ENCODE peak calls at places on chromosomes 16 and 17, in four cellular contexts. G, H, U and B are unnamed samples.

GRCh38 chr16:56777533-56777932 is 47.6 kb downstream of the NUP93 start:
- DNase-seq in G (no peak), H (no peak), U (peak), B (no peak)

GRCh38 chr17:60173304-60173807 is 23.6 kb downstream of the CA4 start:
- DNase-seq in G (no peak), H (peak), U (peak), B (no peak)

GRCh38 chr16:20676268-20676828 is 21.1 kb downstream of the ACSM1 start:
- DNase-seq in G (no peak), H (peak), U (no peak), B (no peak)

GRCh38 chr16:83044589-83044988 is 417.8 kb downstream of the CDH13 start:
- DNase-seq in G (no peak), H (no peak), U (no peak), B (no peak)

GRCh38 chr17:78263063-78263735 is 31.8 kb downstream of the TMEM235 start:
- DNase-seq in G (no peak), H (no peak), U (no peak), B (no peak)

GRCh38 chr17:5584971-5585794 is 874 bp upstream of the NLRP1 start:
- DNase-seq in G (no peak), H (peak), U (peak), B (no peak)

GRCh38 chr16:67542464-67542863 is 13.8 kb downstream of the RIPOR1 start:
- DNase-seq in G (peak), H (peak), U (peak), B (no peak)

GRCh38 chr17:19022747-19023146 is 18.2 kb upstream of the FAM83G start:
- DNase-seq in G (no peak), H (no peak), U (no peak), B (no peak)

GRCh38 chr17:47837401-47838039 is 3.6 kb downstream of the SCRN2 start:
- DNase-seq in G (no peak), H (no peak), U (peak), B (no peak)

GRCh38 chr17:45048795-45049563 is 2.5 kb downstream of the DCAKD start:
- DNase-seq in G (no peak), H (no peak), U (no peak), B (no peak)

GRCh38 chr17:28712705-28713415 is 1.2 kb upstream of the PROCA1 start:
- DNase-seq in G (no peak), H (no peak), U (no peak), B (no peak)

GRCh38 chr16:66894948-66895696 is 14.8 kb downstream of the PDP2 start:
- DNase-seq in G (peak), H (peak), U (peak), B (no peak)

GRCh38 chr17:45435481-45435880 is 2.8 kb upstream of the ARHGAP27 start:
- DNase-seq in G (no peak), H (no peak), U (no peak), B (no peak)

GRCh38 chr17:29615492-29616299 is 7.0 kb downstream of the CORO6 start:
- DNase-seq in G (peak), H (peak), U (peak), B (peak)

GRCh38 chr16:79093554-79093967 is 507.0 kb downstream of the MAF start:
- DNase-seq in G (no peak), H (no peak), U (no peak), B (peak)

GRCh38 chr17:37220609-37220953 is 155.2 kb upstream of the C17orf78 start:
- DNase-seq in G (peak), H (peak), U (peak), B (no peak)

GRCh38 chr17:71964559-71964958 is 156.3 kb upstream of the SOX9 start:
- DNase-seq in G (no peak), H (no peak), U (no peak), B (no peak)

GRCh38 chr17:19304209-19304608 is 58.3 kb downstream of the B9D1 start:
- DNase-seq in G (peak), H (peak), U (peak), B (peak)

GRCh38 chr17:62966426-62967110 is 533 bp downstream of the TANC2 start:
- DNase-seq in G (no peak), H (no peak), U (peak), B (peak)

GRCh38 chr17:78130439-78131101 is at the start of gene TMC8:
- DNase-seq in G (peak), H (peak), U (no peak), B (peak)

GRCh38 chr17:71830916-71831315 is 289.9 kb upstream of the SOX9 start:
- DNase-seq in G (no peak), H (no peak), U (no peak), B (no peak)

GRCh38 chr17:10169274-10169673 is 29.1 kb downstream of the GAS7 start:
- DNase-seq in G (no peak), H (no peak), U (peak), B (no peak)

GRCh38 chr17:53950207-53950857 is 127.6 kb downstream of the KIF2B start:
- DNase-seq in G (peak), H (peak), U (no peak), B (no peak)

GRCh38 chr17:3796110-3796821 is 4.7 kb downstream of the ITGAE start:
- DNase-seq in G (no peak), H (no peak), U (no peak), B (peak)

GRCh38 chr16:85369741-85370528 is 243.2 kb upstream of the GSE1 start:
- DNase-seq in G (peak), H (peak), U (peak), B (no peak)

GRCh38 chr17:44004761-44005526 is 522 bp downstream of the NAGS start:
- DNase-seq in G (no peak), H (no peak), U (no peak), B (no peak)

GRCh38 chr16:71895679-71896385 is 501 bp downstream of the IST1 start:
- DNase-seq in G (peak), H (peak), U (peak), B (no peak)

GRCh38 chr16:68047987-68048386 is 24.9 kb downstream of the DUS2 start:
- DNase-seq in G (no peak), H (no peak), U (no peak), B (no peak)

GRCh38 chr16:55046146-55046460 is 115.4 kb downstream of the IRX5 start:
- DNase-seq in G (no peak), H (no peak), U (no peak), B (no peak)

GRCh38 chr16:89137666-89138512 is 33.7 kb upstream of the CDH15 start:
- DNase-seq in G (no peak), H (no peak), U (no peak), B (peak)

GRCh38 chr16:89138513-89138795 is 33.1 kb upstream of the CDH15 start:
- DNase-seq in G (no peak), H (no peak), U (no peak), B (peak)

GRCh38 chr16:89138843-89139520 is 32.6 kb upstream of the CDH15 start:
- DNase-seq in G (no peak), H (no peak), U (no peak), B (no peak)

GRCh38 chr16:89135166-89135565 is 36.4 kb upstream of the CDH15 start:
- DNase-seq in G (no peak), H (no peak), U (no peak), B (no peak)

GRCh38 chr16:89136931-89137330 is 34.6 kb upstream of the CDH15 start:
- DNase-seq in G (no peak), H (no peak), U (no peak), B (peak)
- H3K4me3 ChIP-seq in G (no peak), H (no peak), U (no peak), B (no peak)

DNA sequence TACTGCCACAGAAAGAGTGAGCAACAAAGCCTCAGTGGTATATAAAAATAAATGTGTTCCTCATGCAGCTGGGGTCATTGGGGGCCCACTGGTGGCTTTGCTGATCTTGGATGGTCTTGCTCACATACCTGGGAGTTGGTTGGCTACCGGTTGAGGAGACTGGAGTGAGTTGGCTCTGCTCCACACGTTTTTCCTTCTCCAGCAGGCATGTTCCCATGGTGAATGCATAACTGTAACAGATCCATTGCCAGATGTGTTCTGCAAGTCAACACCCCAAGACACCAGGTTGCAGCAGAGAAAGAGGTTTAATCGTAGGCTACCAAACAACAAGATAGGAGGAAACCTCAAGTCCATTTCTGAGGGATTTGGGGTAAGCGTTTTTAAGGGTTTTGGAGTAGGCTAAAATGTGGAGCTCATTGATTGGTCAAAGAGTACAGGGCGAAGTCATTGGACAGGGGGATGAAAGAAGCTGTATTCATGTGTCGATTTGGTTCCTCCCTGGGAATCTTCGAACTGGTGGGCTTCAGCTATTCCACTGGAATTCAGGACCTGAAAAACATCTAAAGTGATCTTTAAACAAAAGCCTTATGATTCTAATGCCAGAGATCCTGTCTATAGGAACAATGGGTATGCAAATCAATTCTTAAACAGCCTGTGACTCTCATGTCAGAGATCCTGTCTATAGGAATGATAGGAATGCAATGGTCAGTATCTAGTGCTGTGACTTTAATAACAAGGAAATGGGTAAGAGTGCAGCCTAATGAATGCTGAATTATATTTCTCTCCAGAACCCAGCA is 467.5 kb upstream of the C16orf82 start:
- DNase-seq in G (no peak), H (no peak), U (no peak), B (no peak)
- H3K4me3 ChIP-seq in G (no peak), H (no peak), U (no peak), B (no peak)

DNA sequence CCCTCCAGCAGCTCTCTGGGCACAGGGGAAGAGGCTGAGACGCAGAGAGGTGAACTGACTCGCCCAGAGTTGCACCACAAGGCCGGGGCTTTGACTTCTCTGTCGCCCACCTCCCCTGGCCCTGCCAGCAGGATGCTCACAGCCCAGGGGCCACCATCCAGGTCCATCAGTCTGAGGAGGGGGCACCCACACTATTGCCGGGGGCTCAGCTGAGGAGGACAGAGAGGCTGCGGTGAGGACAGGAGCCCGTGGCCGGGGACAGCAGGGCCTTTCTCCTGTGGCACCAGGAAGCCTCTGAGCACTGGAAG is 32.6 kb downstream of the KDM8 start:
- DNase-seq in G (no peak), H (no peak), U (no peak), B (no peak)
- H3K4me3 ChIP-seq in G (no peak), H (no peak), U (no peak), B (no peak)

GRCh38 chr16:188674-189073 is 8.4 kb downstream of the HBQ1 start:
- DNase-seq in G (no peak), H (peak), U (no peak), B (no peak)
- H3K4me3 ChIP-seq in G (no peak), H (no peak), U (no peak), B (no peak)